ENCODE peak calls at places on chromosome 4, in nine cellular contexts. A is psoas muscle; W is IMR-90; D is mammary epithelial cell; Q is CD4-positive, CD25-positive, alpha-beta regulatory T cell; E is GM23248; U is WERI-Rb-1; L is CD8-positive, alpha-beta T cell; O is lower lobe of right lung. K is an unnamed sample. For H3K36me3 and H3K27me3, the result is how much of the 10 kb centered on the place peaks cover.

GRCh38 chr4:105895324-105895608 is at the start of gene NPNT:
- DNase-seq in A (no peak), W (no peak), D (no peak), Q (no peak), E (no peak), U (no peak), L (no peak), O (no peak), K (no peak)

GRCh38 chr4:185221491-185221890 is 12.1 kb downstream of the SNX25 start:
- DNase-seq in A (no peak), W (peak), D (no peak), Q (no peak), E (no peak), U (no peak), L (no peak), O (no peak), K (no peak)

GRCh38 chr4:42330291-42330690 is 67.0 kb upstream of the SHISA3 start:
- DNase-seq in A (no peak), W (no peak), D (no peak), Q (no peak), E (no peak), U (no peak), L (no peak), O (no peak), K (no peak)

GRCh38 chr4:28744066-28744465 is 1883.4 kb downstream of the STIM2 start:
- DNase-seq in A (no peak), W (peak), D (no peak), Q (no peak), E (peak), U (no peak), L (no peak), O (no peak), K (no peak)

GRCh38 chr4:14025093-14025492 is 397.6 kb upstream of the BOD1L1 start:
- DNase-seq in A (no peak), W (no peak), D (no peak), Q (no peak), E (peak), U (no peak), L (no peak), O (no peak), K (no peak)

GRCh38 chr4:163048447-163048846 is 118.2 kb downstream of the NAF1 start:
- DNase-seq in A (no peak), W (peak), D (peak), Q (no peak), E (peak), U (peak), L (no peak), O (no peak), K (peak)

GRCh38 chr4:153291562-153291961 is 52.9 kb upstream of the MND1 start:
- DNase-seq in A (no peak), W (no peak), D (no peak), Q (no peak), E (no peak), U (no peak), L (no peak), O (no peak), K (no peak)

GRCh38 chr4:25107827-25108516 is 52.3 kb downstream of the SEPSECS start:
- DNase-seq in A (no peak), W (no peak), D (no peak), Q (no peak), E (no peak), U (no peak), L (no peak), O (no peak), K (no peak)

GRCh38 chr4:184450045-184450444 is 24.3 kb downstream of the IRF2 start:
- DNase-seq in A (no peak), W (peak), D (peak), Q (no peak), E (peak), U (no peak), L (no peak), O (no peak), K (peak)

GRCh38 chr4:95465010-95465409 is 83.8 kb downstream of the UNC5C start:
- DNase-seq in A (no peak), W (no peak), D (no peak), Q (no peak), E (no peak), U (no peak), L (no peak), O (no peak), K (peak)

GRCh38 chr4:80007745-80008149 is 65.3 kb downstream of the ANTXR2 start:
- DNase-seq in A (no peak), W (no peak), D (no peak), Q (no peak), E (no peak), U (no peak), L (no peak), O (no peak), K (no peak)

GRCh38 chr4:110270492-110271197 is 72.2 kb upstream of the ELOVL6 start:
- DNase-seq in A (no peak), W (peak), D (peak), Q (no peak), E (peak), U (no peak), L (no peak), O (no peak), K (peak)

GRCh38 chr4:153573221-153573620 is 107.1 kb downstream of the TMEM131L start:
- DNase-seq in A (peak), W (no peak), D (no peak), Q (no peak), E (no peak), U (no peak), L (no peak), O (no peak), K (no peak)

GRCh38 chr4:52606766-52607165 is 52.3 kb downstream of the USP46 start:
- DNase-seq in A (no peak), W (peak), D (no peak), Q (no peak), E (peak), U (no peak), L (no peak), O (no peak), K (no peak)

GRCh38 chr4:179624768-179625181 is 2182.5 kb upstream of the AGA start:
- DNase-seq in A (no peak), W (peak), D (no peak), Q (no peak), E (peak), U (no peak), L (no peak), O (no peak), K (peak)

GRCh38 chr4:114082348-114082747 is 102.9 kb upstream of the ARSJ start:
- DNase-seq in A (no peak), W (no peak), D (no peak), Q (no peak), E (peak), U (no peak), L (no peak), O (no peak), K (no peak)

GRCh38 chr4:102868153-102868781 is 525 bp upstream of the CISD2 start:
- DNase-seq in A (peak), W (no peak), D (no peak), Q (no peak), E (no peak), U (peak), L (no peak), O (peak), K (no peak)

GRCh38 chr4:8820178-8821102 is 51.2 kb downstream of the HMX1 start:
- DNase-seq in A (no peak), W (no peak), D (no peak), Q (no peak), E (no peak), U (no peak), L (no peak), O (peak), K (no peak)

GRCh38 chr4:54683616-54684346 is 26.0 kb downstream of the KIT start:
- DNase-seq in A (no peak), W (no peak), D (peak), Q (no peak), E (peak), U (peak), L (peak), O (no peak), K (no peak)

GRCh38 chr4:185504098-185505047 is 30.9 kb downstream of the PDLIM3 start:
- DNase-seq in A (peak), W (peak), D (no peak), Q (no peak), E (peak), U (no peak), L (no peak), O (peak), K (peak)

GRCh38 chr4:169009281-169010124 is 552 bp downstream of the CBR4 start:
- DNase-seq in A (peak), W (peak), D (peak), Q (peak), E (peak), U (peak), L (peak), O (peak), K (peak)

GRCh38 chr4:176999943-177000543 is 207.3 kb upstream of the VEGFC start:
- DNase-seq in A (no peak), W (no peak), D (peak), Q (no peak), E (no peak), U (no peak), L (no peak), O (no peak), K (no peak)

GRCh38 chr4:52715914-52716313 is 35.3 kb downstream of the ERVMER34-1 start:
- DNase-seq in A (no peak), W (no peak), D (no peak), Q (no peak), E (no peak), U (no peak), L (no peak), O (no peak), K (no peak)

GRCh38 chr4:81359207-81359606 is 112.5 kb downstream of the RASGEF1B start:
- DNase-seq in A (no peak), W (peak), D (peak), Q (no peak), E (peak), U (no peak), L (no peak), O (no peak), K (no peak)

GRCh38 chr4:99856166-99856565 is 38.1 kb downstream of the LAMTOR3 start:
- DNase-seq in A (no peak), W (peak), D (peak), Q (no peak), E (peak), U (no peak), L (no peak), O (no peak), K (peak)

GRCh38 chr4:117831060-117831683 is 203.1 kb upstream of the NDST3 start:
- DNase-seq in A (no peak), W (no peak), D (no peak), Q (no peak), E (no peak), U (no peak), L (no peak), O (no peak), K (no peak)

GRCh38 chr4:81722229-81722900 is 250.7 kb upstream of the RASGEF1B start:
- DNase-seq in A (no peak), W (no peak), D (no peak), Q (no peak), E (no peak), U (peak), L (no peak), O (no peak), K (no peak)

GRCh38 chr4:155433636-155434360 is 57.0 kb upstream of the MAP9 start:
- DNase-seq in A (no peak), W (peak), D (peak), Q (no peak), E (peak), U (no peak), L (no peak), O (no peak), K (peak)

GRCh38 chr4:130985371-130985770 is 1889.4 kb downstream of the C4orf33 start:
- DNase-seq in A (no peak), W (no peak), D (no peak), Q (no peak), E (no peak), U (no peak), L (no peak), O (no peak), K (no peak)
- H3K27ac ChIP-seq in A (no peak), W (no peak), D (no peak), Q (no peak), E (no peak), U (no peak), L (no peak), O (no peak), K (no peak)

DNA sequence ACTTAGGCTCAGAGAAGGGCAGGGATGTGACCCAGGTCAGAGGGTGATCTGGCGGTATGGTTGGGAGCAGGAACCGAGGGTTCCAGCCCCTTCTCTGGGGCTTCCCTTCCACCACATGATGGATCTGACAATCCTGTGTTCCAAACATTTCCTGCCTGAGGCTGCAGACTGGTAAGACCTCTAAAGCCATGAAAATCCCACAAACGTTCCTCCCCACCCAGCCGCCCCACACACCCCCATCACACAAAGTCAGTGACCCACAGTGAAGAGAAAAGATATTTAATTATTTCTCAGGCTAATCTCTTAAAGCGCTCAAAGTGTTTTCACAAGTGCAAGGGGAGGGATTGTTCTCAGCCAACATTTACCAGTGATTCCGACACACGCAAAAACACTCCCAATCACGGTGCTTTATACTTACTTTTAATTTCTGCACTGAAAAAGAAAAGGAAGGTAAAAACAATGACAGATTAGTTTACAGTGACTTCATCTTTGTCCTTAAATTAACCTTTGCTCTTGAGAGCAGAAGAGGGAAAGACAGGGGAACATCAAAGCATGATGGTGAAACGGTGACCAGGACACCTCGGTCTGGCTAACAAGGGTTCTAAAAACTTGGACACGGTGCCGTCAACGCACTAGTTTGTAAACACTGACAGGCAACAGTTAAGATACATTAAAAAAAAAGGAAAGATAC is 42.4 kb downstream of the WDR1 start:
- DNase-seq in A (no peak), W (no peak), D (no peak), Q (no peak), E (no peak), U (peak), L (no peak), O (no peak), K (no peak)
- H3K36me3 ChIP-seq in A (half or more), W (half or more), D (under half), Q (half or more), E (half or more), U (half or more), L (half or more), O (half or more), K (half or more)

GRCh38 chr4:804804-805203 is 21.1 kb downstream of the CPLX1 start:
- DNase-seq in A (no peak), W (no peak), D (no peak), Q (no peak), E (no peak), U (no peak), L (no peak), O (peak), K (no peak)

GRCh38 chr4:808860-809570 is 16.9 kb downstream of the CPLX1 start:
- DNase-seq in A (no peak), W (no peak), D (no peak), Q (no peak), E (no peak), U (no peak), L (no peak), O (peak), K (no peak)

GRCh38 chr4:803884-804283 is 22.0 kb downstream of the CPLX1 start:
- DNase-seq in A (no peak), W (no peak), D (no peak), Q (no peak), E (no peak), U (no peak), L (no peak), O (peak), K (no peak)

GRCh38 chr4:807792-808191 is 18.1 kb downstream of the CPLX1 start:
- DNase-seq in A (no peak), W (no peak), D (no peak), Q (no peak), E (no peak), U (no peak), L (no peak), O (peak), K (no peak)
- H3K27me3 ChIP-seq in A (under half), W (under half), D (under half), Q (under half), E (under half), U (under half), L (under half), O (under half), K (under half)

GRCh38 chr4:15913631-15913970 is 24.9 kb downstream of the FGFBP1 start:
- DNase-seq in A (no peak), W (peak), D (peak), Q (no peak), E (peak), U (no peak), L (no peak), O (no peak), K (peak)
- H3K27ac ChIP-seq in A (no peak), W (no peak), D (peak), Q (no peak), E (peak), U (no peak), L (no peak), O (no peak), K (peak)

DNA sequence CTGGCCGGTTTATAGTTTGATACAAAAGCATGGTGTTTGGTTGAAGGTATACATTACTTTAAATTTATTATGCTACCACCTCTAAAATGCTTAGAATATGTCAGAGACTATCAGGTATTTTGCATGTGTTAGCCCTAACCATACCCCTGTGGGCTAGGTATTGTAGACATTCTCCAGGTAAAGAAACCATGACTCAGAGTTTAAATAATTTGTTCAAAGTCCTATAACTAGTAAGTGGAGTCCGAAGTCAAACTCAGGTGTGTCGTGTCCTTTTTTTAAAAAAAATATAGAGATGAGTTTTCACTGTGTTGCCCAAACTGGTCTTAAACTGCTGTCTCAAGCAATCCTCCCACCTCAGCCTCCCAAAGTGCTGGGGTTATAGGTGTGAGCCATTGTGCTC is 12.4 kb downstream of the LAP3 start:
- DNase-seq in A (no peak), W (no peak), D (no peak), Q (no peak), E (no peak), U (no peak), L (no peak), O (no peak), K (no peak)
- H3K36me3 ChIP-seq in A (half or more), W (under half), D (under half), Q (half or more), E (under half), U (half or more), L (under half), O (half or more), K (under half)

GRCh38 chr4:151114986-151115385 is 15.6 kb downstream of the RPS3A start:
- DNase-seq in A (no peak), W (peak), D (no peak), Q (no peak), E (peak), U (no peak), L (no peak), O (no peak), K (no peak)

GRCh38 chr4:151105454-151106032 is 6.1 kb downstream of the RPS3A start:
- DNase-seq in A (no peak), W (no peak), D (no peak), Q (no peak), E (no peak), U (no peak), L (no peak), O (no peak), K (no peak)

GRCh38 chr4:151107063-151107462 is 7.6 kb downstream of the RPS3A start:
- DNase-seq in A (no peak), W (no peak), D (no peak), Q (no peak), E (no peak), U (no peak), L (no peak), O (no peak), K (no peak)

GRCh38 chr4:151114338-151114737 is 14.9 kb downstream of the RPS3A start:
- DNase-seq in A (no peak), W (no peak), D (no peak), Q (no peak), E (no peak), U (no peak), L (no peak), O (no peak), K (no peak)

DNA sequence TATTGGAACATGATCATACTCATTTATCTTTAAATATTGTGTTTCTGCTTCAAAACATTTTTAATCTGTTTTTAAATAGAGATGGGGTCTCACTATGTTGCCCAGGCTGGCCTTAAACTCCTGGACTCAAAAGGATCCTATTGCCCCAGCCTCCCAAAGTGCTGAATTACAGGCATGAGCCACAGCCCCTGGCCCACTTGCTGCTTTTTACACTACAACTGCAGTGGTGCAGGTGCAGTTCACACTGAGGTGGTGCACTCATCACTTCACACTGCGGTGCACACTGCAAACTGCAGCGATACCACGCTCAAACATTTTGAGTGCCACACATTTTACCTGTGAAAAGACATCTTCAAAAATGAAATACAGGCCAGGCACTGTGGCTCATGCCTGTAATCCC is 10.8 kb downstream of the RPS3A start:
- DNase-seq in A (no peak), W (no peak), D (no peak), Q (no peak), E (no peak), U (no peak), L (no peak), O (no peak), K (no peak)
- H3K27me3 ChIP-seq in A (under half), W (under half), D (under half), Q (under half), E (under half), U (under half), L (under half), O (under half), K (under half)

GRCh38 chr4:2432991-2433530 is 14.3 kb downstream of the CFAP99 start:
- DNase-seq in A (peak), W (peak), D (no peak), Q (no peak), E (peak), U (no peak), L (no peak), O (no peak), K (peak)
- H3K27ac ChIP-seq in A (peak), W (no peak), D (no peak), Q (no peak), E (no peak), U (no peak), L (no peak), O (no peak), K (no peak)

DNA sequence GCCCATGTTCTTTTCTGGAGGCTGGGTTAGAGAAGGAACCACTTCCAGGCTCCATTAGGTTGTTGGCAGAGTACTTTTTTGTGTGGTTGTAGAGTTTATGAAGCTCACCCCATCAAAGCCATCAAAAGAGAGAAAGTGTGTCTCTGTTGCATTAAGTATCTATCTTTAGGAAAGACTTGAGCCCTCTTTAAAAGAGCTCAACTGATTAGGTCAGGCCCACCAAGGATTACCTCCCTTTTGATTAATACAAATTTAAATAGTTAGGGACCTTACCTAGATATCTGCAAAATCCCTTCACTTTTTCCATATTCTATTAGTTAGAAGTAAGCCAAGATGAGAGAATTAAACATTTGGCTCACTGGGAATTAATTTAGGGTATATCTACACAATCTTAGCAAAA is 460.4 kb downstream of the PPARGC1A start:
- DNase-seq in A (no peak), W (no peak), D (no peak), Q (no peak), E (no peak), U (no peak), L (no peak), O (no peak), K (no peak)
- H3K36me3 ChIP-seq in A (under half), W (under half), D (under half), Q (under half), E (under half), U (under half), L (under half), O (under half), K (under half)

DNA sequence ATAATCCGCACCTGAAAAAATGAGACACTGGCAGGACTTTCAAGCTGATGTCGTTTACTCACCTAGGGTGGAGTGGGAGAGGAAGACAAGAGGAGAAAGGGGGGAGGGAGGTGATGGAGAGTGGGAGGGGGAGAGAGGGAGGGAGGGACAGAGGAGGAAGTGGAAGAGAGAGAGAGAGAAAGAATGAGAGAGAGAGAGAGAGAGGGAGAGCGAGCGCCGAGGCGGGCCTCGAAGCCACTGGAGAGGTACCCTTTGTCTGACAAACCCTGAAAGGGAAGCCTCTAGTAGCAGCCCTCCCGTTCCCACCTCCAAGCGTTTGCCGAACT is 294 bp upstream of the ADGRL3 start:
- DNase-seq in A (no peak), W (no peak), D (no peak), Q (no peak), E (no peak), U (no peak), L (no peak), O (no peak), K (no peak)
- H3K27me3 ChIP-seq in A (under half), W (under half), D (under half), Q (under half), E (under half), U (under half), L (under half), O (under half), K (under half)